ENCODE peak calls at places on chromosomes 3 and 15, in five cellular contexts. X, V, Z, T and K are unnamed samples.

GRCh38 chr15:43911235-43911661 is 84.4 kb downstream of the WDR76 start:
- DNase-seq in X (peak), V (peak), Z (peak), T (no peak), K (no peak)

GRCh38 chr15:52714968-52715367 is 35.8 kb upstream of the ATOSA start:
- DNase-seq in X (no peak), V (no peak), Z (no peak), T (no peak), K (no peak)

GRCh38 chr15:72176743-72177142 is 20.8 kb downstream of the GRAMD2A start:
- DNase-seq in X (no peak), V (no peak), Z (no peak), T (no peak), K (no peak)

GRCh38 chr3:181384970-181385369 is 326.8 kb upstream of the SOX2 start:
- DNase-seq in X (no peak), V (no peak), Z (no peak), T (no peak), K (no peak)

GRCh38 chr3:37945407-37945802 is 45.2 kb upstream of the VILL start:
- DNase-seq in X (no peak), V (no peak), Z (no peak), T (no peak), K (no peak)

GRCh38 chr15:67542192-67542461 is 376 bp upstream of the MAP2K5 start:
- DNase-seq in X (no peak), V (peak), Z (no peak), T (no peak), K (no peak)

GRCh38 chr3:114035146-114035545 is 21.2 kb downstream of the CCDC191 start:
- DNase-seq in X (peak), V (peak), Z (peak), T (no peak), K (no peak)

GRCh38 chr3:122927726-122928125 is 99.8 kb downstream of the SEMA5B start:
- DNase-seq in X (no peak), V (no peak), Z (no peak), T (peak), K (no peak)

DNA sequence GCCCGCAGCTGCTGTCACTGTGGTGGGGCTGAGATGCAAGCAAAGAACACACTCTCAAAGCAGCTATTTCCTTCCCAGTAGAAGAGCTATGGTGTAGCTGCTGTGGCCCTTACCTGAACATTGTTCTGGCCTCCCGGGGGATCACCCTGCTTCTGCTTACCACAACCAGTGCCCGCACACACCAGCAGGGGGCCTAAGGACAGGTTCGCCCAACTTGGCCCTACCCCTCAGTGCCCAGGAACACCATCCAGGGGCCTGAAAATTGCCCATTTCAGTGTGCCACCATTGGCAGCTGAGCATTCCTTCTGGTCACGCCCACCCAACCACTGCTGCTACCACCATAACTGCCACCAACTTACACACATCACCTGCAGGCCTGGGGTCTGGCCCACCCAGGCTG is 113.0 kb downstream of the TP63 start:
- DNase-seq in X (no peak), V (no peak), Z (no peak), T (no peak), K (no peak)
- TF ChIP-seq CTCF in X (no peak), V (peak), Z (no peak), T (no peak), K (no peak)

GRCh38 chr3:186839874-186840641 is 2.5 kb upstream of the ADIPOQ start:
- DNase-seq in X (no peak), V (no peak), Z (peak), T (no peak), K (no peak)
- TF ChIP-seq CTCF in X (no peak), V (no peak), Z (no peak), T (no peak), K (no peak)

GRCh38 chr3:53255360-53255774 is 455 bp downstream of the TKT start:
- DNase-seq in X (no peak), V (no peak), Z (peak), T (no peak), K (no peak)

GRCh38 chr3:53256704-53257055 is 858 bp upstream of the TKT start:
- DNase-seq in X (no peak), V (no peak), Z (no peak), T (no peak), K (no peak)

GRCh38 chr3:53255775-53256703 is at the start of gene TKT:
- DNase-seq in X (peak), V (peak), Z (peak), T (peak), K (peak)

GRCh38 chr3:53258600-53259426 is 3.0 kb upstream of the TKT start:
- DNase-seq in X (no peak), V (no peak), Z (no peak), T (no peak), K (no peak)

GRCh38 chr3:53257465-53257864 is 1.6 kb upstream of the TKT start:
- DNase-seq in X (no peak), V (no peak), Z (no peak), T (no peak), K (no peak)
- TF ChIP-seq CTCF in X (no peak), V (no peak), Z (no peak), T (no peak), K (no peak)

GRCh38 chr3:160953681-160954080 is 151.5 kb downstream of the B3GALNT1 start:
- DNase-seq in X (no peak), V (no peak), Z (peak), T (no peak), K (no peak)

GRCh38 chr3:160950954-160951353 is 154.2 kb downstream of the B3GALNT1 start:
- DNase-seq in X (no peak), V (no peak), Z (no peak), T (no peak), K (no peak)

GRCh38 chr3:160951677-160952487 is 153.3 kb downstream of the B3GALNT1 start:
- DNase-seq in X (no peak), V (no peak), Z (no peak), T (no peak), K (no peak)

GRCh38 chr3:160956785-160957184 is 148.4 kb downstream of the B3GALNT1 start:
- DNase-seq in X (peak), V (peak), Z (peak), T (no peak), K (no peak)
- TF ChIP-seq CTCF in X (peak), V (peak), Z (no peak), T (peak), K (peak)

GRCh38 chr3:58577269-58577821 is at the start of gene FAM107A:
- DNase-seq in X (peak), V (peak), Z (peak), T (no peak), K (no peak)
- TF ChIP-seq CTCF in X (peak), V (peak), Z (peak), T (peak), K (no peak)

GRCh38 chr3:36591959-36592358 is 172.4 kb downstream of the DCLK3 start:
- DNase-seq in X (peak), V (peak), Z (no peak), T (no peak), K (no peak)
- TF ChIP-seq CTCF in X (peak), V (peak), Z (no peak), T (no peak), K (no peak)